ENCODE peak calls at places on chromosomes 11 and 22, in four cellular contexts. P, Y, T and Q are unnamed samples.
A peak's percentile ranks its signal among the peaks of the same experiment; 100 is the strongest.

GRCh38 chr11:20337526-20338154 is 25.9 kb upstream of the HTATIP2 start:
- DNase-seq in P (no peak), Y (peak; percentile 22), T (peak; percentile 20), Q (no peak)

GRCh38 chr11:61460474-61460881 is 30.6 kb downstream of the SDHAF2 start:
- DNase-seq in P (peak; percentile 38), Y (peak; percentile 52), T (no peak), Q (peak; percentile 38)

GRCh38 chr11:72951193-72951592 is 137.0 kb downstream of the ATG16L2 start:
- DNase-seq in P (no peak), Y (no peak), T (no peak), Q (no peak)

GRCh38 chr11:125168875-125169537 is 4.5 kb downstream of the PKNOX2 start:
- DNase-seq in P (no peak), Y (no peak), T (no peak), Q (no peak)

GRCh38 chr22:28015676-28016601 is 96.9 kb upstream of the PITPNB start:
- DNase-seq in P (peak; percentile 17), Y (no peak), T (no peak), Q (no peak)

GRCh38 chr11:94649925-94650623 is 82.9 kb downstream of the PIWIL4 start:
- DNase-seq in P (no peak), Y (peak; percentile 23), T (no peak), Q (no peak)

GRCh38 chr11:79393362-79394043 is 47.3 kb downstream of the TENM4 start:
- DNase-seq in P (no peak), Y (no peak), T (no peak), Q (no peak)

GRCh38 chr11:57480409-57481137 is 20.2 kb downstream of the RTN4RL2 start:
- DNase-seq in P (peak; percentile 66), Y (no peak), T (peak; percentile 29), Q (peak; percentile 67)

GRCh38 chr11:69844396-69844795 is 25.2 kb upstream of the FGF3 start:
- DNase-seq in P (no peak), Y (no peak), T (no peak), Q (no peak)

GRCh38 chr22:21942407-21942895 is 10.2 kb downstream of the PPM1F start:
- DNase-seq in P (peak; percentile 89), Y (peak; percentile 91), T (peak; percentile 77), Q (peak; percentile 90)

GRCh38 chr11:101188801-101189200 is 59.2 kb upstream of the PGR start:
- DNase-seq in P (no peak), Y (no peak), T (no peak), Q (no peak)

GRCh38 chr22:25493794-25494193 is 70.7 kb upstream of the GRK3 start:
- DNase-seq in P (no peak), Y (no peak), T (no peak), Q (no peak)
- H3K4me3 ChIP-seq in P (no peak overlapping the region), Y (no peak overlapping the region), T (no peak overlapping the region), Q (no peak overlapping the region)

DNA sequence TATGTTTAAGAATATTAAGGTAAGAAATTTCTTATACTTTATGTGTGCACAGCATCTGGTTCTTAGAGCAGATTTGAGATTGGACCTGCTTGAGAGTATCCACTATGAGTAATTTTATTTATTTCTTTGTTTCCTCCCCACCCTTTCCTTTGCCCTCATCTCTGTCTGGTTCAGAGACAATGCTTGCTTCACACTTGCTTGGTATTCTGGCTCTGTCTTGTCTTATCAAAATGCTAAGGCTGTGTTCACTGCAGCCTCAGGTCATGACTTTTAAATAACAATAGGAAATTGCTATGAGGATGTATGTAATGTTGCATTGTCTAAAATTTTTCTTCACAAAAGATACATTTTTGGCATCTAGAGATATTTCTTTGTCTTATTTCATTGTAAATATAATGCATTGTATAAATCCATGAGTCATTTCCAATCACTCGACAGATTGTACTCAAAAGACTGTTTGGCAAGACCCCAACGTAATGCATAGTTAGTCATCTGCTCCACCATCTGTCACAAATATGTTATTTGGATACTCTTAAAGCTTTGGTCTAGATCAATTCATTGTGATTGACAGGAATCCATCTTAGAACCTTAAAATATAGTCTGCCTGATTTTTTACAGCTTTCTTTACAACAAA is 395.7 kb downstream of the AASDHPPT start:
- DNase-seq in P (no peak), Y (peak; percentile 48), T (peak; percentile 66), Q (no peak)
- H3K27ac ChIP-seq in P (no peak overlapping the region), Y (no peak overlapping the region), T (peak overlapping the region; percentile 73), Q (no peak overlapping the region)

DNA sequence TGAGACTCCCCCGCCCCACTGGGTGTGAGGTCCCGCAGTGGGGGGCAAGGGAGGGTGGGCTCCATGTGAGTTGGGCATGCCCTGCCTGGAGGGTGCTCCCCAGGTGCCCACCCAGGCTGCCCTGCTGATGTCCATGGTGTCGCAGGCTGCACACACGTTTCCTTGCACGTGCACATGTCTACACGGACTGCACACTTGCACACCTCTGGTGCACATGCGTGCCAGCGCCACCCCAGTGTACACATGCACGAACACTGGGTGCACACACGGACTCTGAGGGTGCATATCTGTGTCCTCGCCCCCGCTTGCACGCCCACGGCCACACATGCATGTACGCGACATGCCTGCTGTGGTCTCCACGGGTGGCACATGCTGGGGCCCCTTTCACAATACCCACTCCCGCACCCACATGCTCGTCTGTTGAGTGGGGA is 35.2 kb upstream of the PRODH start:
- DNase-seq in P (no peak), Y (no peak), T (no peak), Q (no peak)
- H3K4me3 ChIP-seq in P (peak overlapping the region; percentile 68), Y (no peak overlapping the region), T (no peak overlapping the region), Q (no peak overlapping the region)

GRCh38 chr11:21895686-21896085 is 297.2 kb upstream of the ANO5 start:
- DNase-seq in P (no peak), Y (no peak), T (no peak), Q (no peak)

GRCh38 chr11:21896216-21896615 is 296.7 kb upstream of the ANO5 start:
- DNase-seq in P (no peak), Y (no peak), T (no peak), Q (no peak)

GRCh38 chr11:21893468-21893867 is 299.4 kb upstream of the ANO5 start:
- DNase-seq in P (no peak), Y (no peak), T (no peak), Q (no peak)

GRCh38 chr11:21894492-21894891 is 298.4 kb upstream of the ANO5 start:
- DNase-seq in P (no peak), Y (no peak), T (no peak), Q (no peak)

GRCh38 chr11:21892696-21893095 is 300.2 kb upstream of the ANO5 start:
- DNase-seq in P (no peak), Y (no peak), T (no peak), Q (no peak)
- H3K27ac ChIP-seq in P (no peak overlapping the region), Y (no peak overlapping the region), T (no peak overlapping the region), Q (no peak overlapping the region)

GRCh38 chr22:17035246-17035645 is 27.2 kb upstream of the GAB4 start:
- DNase-seq in P (no peak), Y (no peak), T (no peak), Q (no peak)
- H3K4me3 ChIP-seq in P (peak overlapping the region; percentile 62), Y (no peak overlapping the region), T (no peak overlapping the region), Q (no peak overlapping the region)

DNA sequence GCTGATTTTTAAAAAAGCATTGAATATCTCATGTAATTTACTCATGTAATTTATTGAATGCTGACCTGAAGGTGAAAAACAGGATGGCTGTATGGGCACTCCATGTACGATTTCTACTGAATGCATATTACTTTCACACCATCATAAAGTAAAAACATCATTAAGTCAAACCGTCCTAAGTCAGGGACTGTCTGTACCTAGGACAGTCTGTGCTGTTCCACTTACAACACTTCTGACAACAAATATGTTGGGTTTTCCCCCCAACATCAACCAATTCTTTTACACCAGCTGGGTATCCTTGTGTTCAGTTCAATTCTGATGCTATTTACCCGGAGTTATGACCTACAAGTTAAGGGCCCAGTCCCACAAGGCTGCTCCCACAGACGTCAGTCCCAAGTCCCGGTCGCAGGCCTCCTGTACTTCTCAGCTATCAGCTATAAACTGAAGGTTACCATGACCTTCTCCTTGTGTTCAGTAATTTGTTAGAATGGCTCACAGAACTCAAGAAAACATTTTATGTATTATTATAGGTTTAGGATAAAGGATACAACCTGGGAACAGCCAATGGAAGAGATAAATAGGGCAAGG is 17.0 kb downstream of the UVRAG start:
- DNase-seq in P (no peak), Y (no peak), T (no peak), Q (no peak)
- H3K27ac ChIP-seq in P (no peak overlapping the region), Y (no peak overlapping the region), T (no peak overlapping the region), Q (no peak overlapping the region)

GRCh38 chr11:19072464-19072863 is 11.9 kb upstream of the MRGPRX2 start:
- DNase-seq in P (no peak), Y (no peak), T (no peak), Q (no peak)

GRCh38 chr11:19076744-19077589 is 16.4 kb upstream of the MRGPRX2 start:
- DNase-seq in P (peak; percentile 36), Y (peak; percentile 16), T (peak; percentile 48), Q (peak; percentile 34)

GRCh38 chr11:19073454-19074415 is 13.2 kb upstream of the MRGPRX2 start:
- DNase-seq in P (no peak), Y (no peak), T (no peak), Q (no peak)

GRCh38 chr11:19075636-19076035 is 15.1 kb upstream of the MRGPRX2 start:
- DNase-seq in P (no peak), Y (no peak), T (no peak), Q (no peak)

GRCh38 chr11:19071255-19071654 is 10.7 kb upstream of the MRGPRX2 start:
- DNase-seq in P (peak; percentile 55), Y (peak; percentile 83), T (peak; percentile 73), Q (peak; percentile 59)
- H3K4me3 ChIP-seq in P (peak overlapping the region; percentile 29), Y (no peak overlapping the region), T (peak overlapping the region; percentile 37), Q (no peak overlapping the region)